ENCODE peak calls at places on chromosomes 3 and 15, in seven cellular contexts. One of them, this sample, is unnamed.

GRCh38 chr15:33226559-33227181 is 32.2 kb upstream of the FMN1 start:
- DNase-seq in NCI-H1417: peak; percentile 33
- DNase-seq in SHP77: peak; percentile 20
- DNase-seq in fibroblast of pulmonary artery: no peak
- DNase-seq in T-cell: peak; percentile 6
- DNase-seq in posterior vena cava: no peak
- DNase-seq in activated T-cell treated with anti-CD3 and anti-CD28 coated beads for 1 hour: peak; percentile 44
- DNase-seq in this sample: no peak

GRCh38 chr3:136671921-136672320 is 80.3 kb downstream of the STAG1 start:
- DNase-seq in NCI-H1417: no peak
- DNase-seq in SHP77: no peak
- DNase-seq in fibroblast of pulmonary artery: peak; percentile 20
- DNase-seq in T-cell: no peak
- DNase-seq in posterior vena cava: no peak
- DNase-seq in activated T-cell treated with anti-CD3 and anti-CD28 coated beads for 1 hour: no peak
- DNase-seq in this sample: no peak

GRCh38 chr3:13420051-13420816 is at the start of gene NUP210:
- DNase-seq in NCI-H1417: peak; percentile 76
- DNase-seq in SHP77: peak; percentile 51
- DNase-seq in fibroblast of pulmonary artery: no peak
- DNase-seq in T-cell: peak; percentile 36
- DNase-seq in posterior vena cava: no peak
- DNase-seq in activated T-cell treated with anti-CD3 and anti-CD28 coated beads for 1 hour: peak; percentile 36
- DNase-seq in this sample: peak; percentile 74

GRCh38 chr3:172208586-172209332 is 169.4 kb downstream of the FNDC3B start:
- DNase-seq in NCI-H1417: no peak
- DNase-seq in SHP77: peak; percentile 48
- DNase-seq in fibroblast of pulmonary artery: no peak
- DNase-seq in T-cell: no peak
- DNase-seq in posterior vena cava: no peak
- DNase-seq in activated T-cell treated with anti-CD3 and anti-CD28 coated beads for 1 hour: no peak
- DNase-seq in this sample: no peak

GRCh38 chr3:27317096-27317495 is 52.1 kb downstream of the NEK10 start:
- DNase-seq in NCI-H1417: no peak
- DNase-seq in SHP77: no peak
- DNase-seq in fibroblast of pulmonary artery: no peak
- DNase-seq in T-cell: no peak
- DNase-seq in posterior vena cava: no peak
- DNase-seq in activated T-cell treated with anti-CD3 and anti-CD28 coated beads for 1 hour: no peak
- DNase-seq in this sample: no peak

GRCh38 chr3:34364345-34364744 is 565.9 kb downstream of the PDCD6IP start:
- DNase-seq in NCI-H1417: no peak
- DNase-seq in SHP77: no peak
- DNase-seq in fibroblast of pulmonary artery: no peak
- DNase-seq in T-cell: no peak
- DNase-seq in posterior vena cava: no peak
- DNase-seq in activated T-cell treated with anti-CD3 and anti-CD28 coated beads for 1 hour: no peak
- DNase-seq in this sample: no peak

GRCh38 chr15:80991446-80991845 is 1.8 kb upstream of the MESD start:
- DNase-seq in NCI-H1417: no peak
- DNase-seq in SHP77: no peak
- DNase-seq in fibroblast of pulmonary artery: peak; percentile 72
- DNase-seq in T-cell: no peak
- DNase-seq in posterior vena cava: peak; percentile 87
- DNase-seq in activated T-cell treated with anti-CD3 and anti-CD28 coated beads for 1 hour: no peak
- DNase-seq in this sample: no peak

GRCh38 chr15:40291088-40291574 is 8.3 kb upstream of the ANKRD63 start:
- DNase-seq in NCI-H1417: peak; percentile 63
- DNase-seq in SHP77: peak; percentile 49
- DNase-seq in fibroblast of pulmonary artery: peak; percentile 53
- DNase-seq in T-cell: no peak
- DNase-seq in posterior vena cava: no peak
- DNase-seq in activated T-cell treated with anti-CD3 and anti-CD28 coated beads for 1 hour: no peak
- DNase-seq in this sample: peak; percentile 64

GRCh38 chr3:52456169-52456799 is 880 bp downstream of the NISCH start:
- DNase-seq in NCI-H1417: peak; percentile 21
- DNase-seq in SHP77: no peak
- DNase-seq in fibroblast of pulmonary artery: peak; percentile 61
- DNase-seq in T-cell: no peak
- DNase-seq in posterior vena cava: no peak
- DNase-seq in activated T-cell treated with anti-CD3 and anti-CD28 coated beads for 1 hour: no peak
- DNase-seq in this sample: no peak

GRCh38 chr3:135927170-135927569 is 38.4 kb upstream of the PPP2R3A start:
- DNase-seq in NCI-H1417: no peak
- DNase-seq in SHP77: no peak
- DNase-seq in fibroblast of pulmonary artery: no peak
- DNase-seq in T-cell: no peak
- DNase-seq in posterior vena cava: no peak
- DNase-seq in activated T-cell treated with anti-CD3 and anti-CD28 coated beads for 1 hour: no peak
- DNase-seq in this sample: no peak

GRCh38 chr3:44228894-44229293 is 12.8 kb upstream of the TOPAZ1 start:
- DNase-seq in NCI-H1417: no peak
- DNase-seq in SHP77: no peak
- DNase-seq in fibroblast of pulmonary artery: no peak
- DNase-seq in T-cell: no peak
- DNase-seq in posterior vena cava: no peak
- DNase-seq in activated T-cell treated with anti-CD3 and anti-CD28 coated beads for 1 hour: no peak
- DNase-seq in this sample: no peak

GRCh38 chr3:152197937-152198336 is 70.8 kb upstream of the MBNL1 start:
- DNase-seq in NCI-H1417: no peak
- DNase-seq in SHP77: no peak
- DNase-seq in fibroblast of pulmonary artery: no peak
- DNase-seq in T-cell: no peak
- DNase-seq in posterior vena cava: no peak
- DNase-seq in activated T-cell treated with anti-CD3 and anti-CD28 coated beads for 1 hour: no peak
- DNase-seq in this sample: no peak

GRCh38 chr3:123346041-123346440 is 102.8 kb downstream of the ADCY5 start:
- DNase-seq in NCI-H1417: no peak
- DNase-seq in SHP77: no peak
- DNase-seq in fibroblast of pulmonary artery: no peak
- DNase-seq in T-cell: no peak
- DNase-seq in posterior vena cava: peak; percentile 67
- DNase-seq in activated T-cell treated with anti-CD3 and anti-CD28 coated beads for 1 hour: no peak
- DNase-seq in this sample: no peak

GRCh38 chr3:118987466-118987865 is 47.2 kb downstream of the IGSF11 start:
- DNase-seq in NCI-H1417: no peak
- DNase-seq in SHP77: no peak
- DNase-seq in fibroblast of pulmonary artery: peak; percentile 19
- DNase-seq in T-cell: no peak
- DNase-seq in posterior vena cava: no peak
- DNase-seq in activated T-cell treated with anti-CD3 and anti-CD28 coated beads for 1 hour: no peak
- DNase-seq in this sample: no peak

GRCh38 chr3:14521611-14522010 is 18.5 kb downstream of the GRIP2 start:
- DNase-seq in NCI-H1417: no peak
- DNase-seq in SHP77: no peak
- DNase-seq in fibroblast of pulmonary artery: no peak
- DNase-seq in T-cell: no peak
- DNase-seq in posterior vena cava: peak; percentile 76
- DNase-seq in activated T-cell treated with anti-CD3 and anti-CD28 coated beads for 1 hour: no peak
- DNase-seq in this sample: no peak

GRCh38 chr15:52018693-52019393 is at the start of gene MAPK6:
- DNase-seq in NCI-H1417: peak; percentile 83
- DNase-seq in SHP77: peak; percentile 82
- DNase-seq in fibroblast of pulmonary artery: peak; percentile 95
- DNase-seq in T-cell: peak; percentile 88
- DNase-seq in posterior vena cava: peak; percentile 98
- DNase-seq in activated T-cell treated with anti-CD3 and anti-CD28 coated beads for 1 hour: peak; percentile 93
- DNase-seq in this sample: peak; percentile 91

GRCh38 chr15:98647774-98648653 is at the start of gene IGF1R:
- DNase-seq in NCI-H1417: peak; percentile 97
- DNase-seq in SHP77: peak; percentile 73
- DNase-seq in fibroblast of pulmonary artery: peak; percentile 90
- DNase-seq in T-cell: peak; percentile 82
- DNase-seq in posterior vena cava: peak; percentile 96
- DNase-seq in activated T-cell treated with anti-CD3 and anti-CD28 coated beads for 1 hour: peak; percentile 80
- DNase-seq in this sample: peak; percentile 47

GRCh38 chr15:73139416-73140082 is 87.3 kb downstream of the NEO1 start:
- DNase-seq in NCI-H1417: no peak
- DNase-seq in SHP77: no peak
- DNase-seq in fibroblast of pulmonary artery: peak; percentile 29
- DNase-seq in T-cell: no peak
- DNase-seq in posterior vena cava: no peak
- DNase-seq in activated T-cell treated with anti-CD3 and anti-CD28 coated beads for 1 hour: no peak
- DNase-seq in this sample: no peak

GRCh38 chr3:114223146-114223545 is 14.2 kb downstream of the ZNF80 start:
- DNase-seq in NCI-H1417: no peak
- DNase-seq in SHP77: no peak
- DNase-seq in fibroblast of pulmonary artery: peak; percentile 65
- DNase-seq in T-cell: no peak
- DNase-seq in posterior vena cava: no peak
- DNase-seq in activated T-cell treated with anti-CD3 and anti-CD28 coated beads for 1 hour: no peak
- DNase-seq in this sample: no peak

GRCh38 chr15:82943176-82943575 is 9.3 kb downstream of the HOMER2 start:
- DNase-seq in NCI-H1417: no peak
- DNase-seq in SHP77: no peak
- DNase-seq in fibroblast of pulmonary artery: no peak
- DNase-seq in T-cell: no peak
- DNase-seq in posterior vena cava: no peak
- DNase-seq in activated T-cell treated with anti-CD3 and anti-CD28 coated beads for 1 hour: no peak
- DNase-seq in this sample: no peak

GRCh38 chr15:67578020-67578600 is 35.6 kb downstream of the MAP2K5 start:
- DNase-seq in NCI-H1417: no peak
- DNase-seq in SHP77: no peak
- DNase-seq in fibroblast of pulmonary artery: no peak
- DNase-seq in T-cell: no peak
- DNase-seq in posterior vena cava: no peak
- DNase-seq in activated T-cell treated with anti-CD3 and anti-CD28 coated beads for 1 hour: no peak
- DNase-seq in this sample: no peak

GRCh38 chr3:127900536-127900935 is 14.5 kb upstream of the KBTBD12 start:
- DNase-seq in NCI-H1417: no peak
- DNase-seq in SHP77: no peak
- DNase-seq in fibroblast of pulmonary artery: no peak
- DNase-seq in T-cell: no peak
- DNase-seq in posterior vena cava: no peak
- DNase-seq in activated T-cell treated with anti-CD3 and anti-CD28 coated beads for 1 hour: no peak
- DNase-seq in this sample: no peak

GRCh38 chr15:31330836-31331235 is 4.2 kb downstream of the KLF13 start:
- DNase-seq in NCI-H1417: no peak
- DNase-seq in SHP77: no peak
- DNase-seq in fibroblast of pulmonary artery: no peak
- DNase-seq in T-cell: no peak
- DNase-seq in posterior vena cava: no peak
- DNase-seq in activated T-cell treated with anti-CD3 and anti-CD28 coated beads for 1 hour: no peak
- DNase-seq in this sample: no peak

GRCh38 chr3:55416381-55416821 is 70.7 kb downstream of the WNT5A start:
- DNase-seq in NCI-H1417: peak; percentile 2
- DNase-seq in SHP77: peak; percentile 38
- DNase-seq in fibroblast of pulmonary artery: peak; percentile 60
- DNase-seq in T-cell: no peak
- DNase-seq in posterior vena cava: no peak
- DNase-seq in activated T-cell treated with anti-CD3 and anti-CD28 coated beads for 1 hour: no peak
- DNase-seq in this sample: no peak

GRCh38 chr3:48565591-48566400 is 2.2 kb upstream of the UCN2 start:
- DNase-seq in NCI-H1417: no peak
- DNase-seq in SHP77: peak; percentile 37
- DNase-seq in fibroblast of pulmonary artery: peak; percentile 64
- DNase-seq in T-cell: no peak
- DNase-seq in posterior vena cava: no peak
- DNase-seq in activated T-cell treated with anti-CD3 and anti-CD28 coated beads for 1 hour: no peak
- DNase-seq in this sample: no peak

GRCh38 chr3:126026277-126026751 is 57.3 kb downstream of the ROPN1B start:
- DNase-seq in NCI-H1417: no peak
- DNase-seq in SHP77: no peak
- DNase-seq in fibroblast of pulmonary artery: no peak
- DNase-seq in T-cell: no peak
- DNase-seq in posterior vena cava: no peak
- DNase-seq in activated T-cell treated with anti-CD3 and anti-CD28 coated beads for 1 hour: no peak
- DNase-seq in this sample: no peak

GRCh38 chr3:17500618-17501017 is 241.8 kb downstream of the TBC1D5 start:
- DNase-seq in NCI-H1417: no peak
- DNase-seq in SHP77: no peak
- DNase-seq in fibroblast of pulmonary artery: no peak
- DNase-seq in T-cell: no peak
- DNase-seq in posterior vena cava: no peak
- DNase-seq in activated T-cell treated with anti-CD3 and anti-CD28 coated beads for 1 hour: no peak
- DNase-seq in this sample: no peak

GRCh38 chr3:185069023-185069422 is 83.8 kb downstream of the C3orf70 start:
- DNase-seq in NCI-H1417: peak; percentile 57
- DNase-seq in SHP77: no peak
- DNase-seq in fibroblast of pulmonary artery: no peak
- DNase-seq in T-cell: no peak
- DNase-seq in posterior vena cava: no peak
- DNase-seq in activated T-cell treated with anti-CD3 and anti-CD28 coated beads for 1 hour: no peak
- DNase-seq in this sample: no peak

GRCh38 chr3:32432711-32433530 is 41.3 kb downstream of the CMTM7 start:
- DNase-seq in NCI-H1417: no peak
- DNase-seq in SHP77: no peak
- DNase-seq in fibroblast of pulmonary artery: peak; percentile 67
- DNase-seq in T-cell: no peak
- DNase-seq in posterior vena cava: no peak
- DNase-seq in activated T-cell treated with anti-CD3 and anti-CD28 coated beads for 1 hour: no peak
- DNase-seq in this sample: no peak

GRCh38 chr3:59456852-59457485 is 407.1 kb upstream of the CFAP20DC start:
- DNase-seq in NCI-H1417: no peak
- DNase-seq in SHP77: no peak
- DNase-seq in fibroblast of pulmonary artery: no peak
- DNase-seq in T-cell: no peak
- DNase-seq in posterior vena cava: no peak
- DNase-seq in activated T-cell treated with anti-CD3 and anti-CD28 coated beads for 1 hour: no peak
- DNase-seq in this sample: no peak

GRCh38 chr3:28601291-28601690 is 252.7 kb upstream of the AZI2 start:
- DNase-seq in NCI-H1417: no peak
- DNase-seq in SHP77: no peak
- DNase-seq in fibroblast of pulmonary artery: no peak
- DNase-seq in T-cell: no peak
- DNase-seq in posterior vena cava: no peak
- DNase-seq in activated T-cell treated with anti-CD3 and anti-CD28 coated beads for 1 hour: no peak
- DNase-seq in this sample: no peak

GRCh38 chr3:101381809-101382208 is 61.4 kb upstream of the IMPG2 start:
- DNase-seq in NCI-H1417: peak; percentile 20
- DNase-seq in SHP77: peak; percentile 22
- DNase-seq in fibroblast of pulmonary artery: peak; percentile 58
- DNase-seq in T-cell: no peak
- DNase-seq in posterior vena cava: no peak
- DNase-seq in activated T-cell treated with anti-CD3 and anti-CD28 coated beads for 1 hour: no peak
- DNase-seq in this sample: no peak

GRCh38 chr3:127699946-127700300 is 27.2 kb downstream of the ABTB1 start:
- DNase-seq in NCI-H1417: no peak
- DNase-seq in SHP77: no peak
- DNase-seq in fibroblast of pulmonary artery: no peak
- DNase-seq in T-cell: no peak
- DNase-seq in posterior vena cava: no peak
- DNase-seq in activated T-cell treated with anti-CD3 and anti-CD28 coated beads for 1 hour: no peak
- DNase-seq in this sample: no peak

GRCh38 chr15:66405605-66406004 is 18.9 kb downstream of the MAP2K1 start:
- DNase-seq in NCI-H1417: peak; percentile 34
- DNase-seq in SHP77: peak; percentile 61
- DNase-seq in fibroblast of pulmonary artery: peak; percentile 56
- DNase-seq in T-cell: no peak
- DNase-seq in posterior vena cava: no peak
- DNase-seq in activated T-cell treated with anti-CD3 and anti-CD28 coated beads for 1 hour: no peak
- DNase-seq in this sample: no peak

GRCh38 chr3:13280856-13281656 is 139.1 kb downstream of the NUP210 start:
- DNase-seq in NCI-H1417: no peak
- DNase-seq in SHP77: no peak
- DNase-seq in fibroblast of pulmonary artery: no peak
- DNase-seq in T-cell: no peak
- DNase-seq in posterior vena cava: peak; percentile 75
- DNase-seq in activated T-cell treated with anti-CD3 and anti-CD28 coated beads for 1 hour: no peak
- DNase-seq in this sample: no peak

GRCh38 chr3:9957214-9957613 is 5.0 kb upstream of the PRRT3 start:
- DNase-seq in NCI-H1417: no peak
- DNase-seq in SHP77: no peak
- DNase-seq in fibroblast of pulmonary artery: no peak
- DNase-seq in T-cell: no peak
- DNase-seq in posterior vena cava: no peak
- DNase-seq in activated T-cell treated with anti-CD3 and anti-CD28 coated beads for 1 hour: no peak
- DNase-seq in this sample: no peak

GRCh38 chr3:42688016-42688415 is 2.7 kb downstream of the KLHL40 start:
- DNase-seq in NCI-H1417: no peak
- DNase-seq in SHP77: no peak
- DNase-seq in fibroblast of pulmonary artery: no peak
- DNase-seq in T-cell: no peak
- DNase-seq in posterior vena cava: peak; percentile 60
- DNase-seq in activated T-cell treated with anti-CD3 and anti-CD28 coated beads for 1 hour: no peak
- DNase-seq in this sample: no peak

GRCh38 chr3:169286992-169287391 is 376.5 kb downstream of the MECOM start:
- DNase-seq in NCI-H1417: peak; percentile 37
- DNase-seq in SHP77: no peak
- DNase-seq in fibroblast of pulmonary artery: no peak
- DNase-seq in T-cell: no peak
- DNase-seq in posterior vena cava: no peak
- DNase-seq in activated T-cell treated with anti-CD3 and anti-CD28 coated beads for 1 hour: no peak
- DNase-seq in this sample: no peak

This sample was measured in D721Med.